ENCODE peak calls at places on chromosomes 13 and 19, in seven cellular contexts. L is WTC11; I is HFFc6; Q is NCI-H2081; K is PC-3; N is NCI-H345; A is stimulated activated CD8-positive, alpha-beta memory T cell treated with anti-CD3 and anti-CD28 coated beads, Interleukin-7, amount 100 ng/mL, for 1 hour. M is an unnamed sample.

GRCh38 chr19:29724102-29724641 is 9.1 kb upstream of the C19orf12 start:
- DNase-seq in I (no peak), K (no peak), A (no peak), N (peak), L (peak), Q (no peak), M (no peak)

GRCh38 chr13:40102854-40103253 is 447.4 kb downstream of the COG6 start:
- DNase-seq in Q (no peak), A (no peak), L (no peak), K (peak), I (no peak), N (no peak), M (no peak)

GRCh38 chr19:44807652-44808462 is 1.0 kb upstream of the BCAM start:
- DNase-seq in I (no peak), L (peak), K (peak), Q (no peak), A (no peak), N (no peak), M (peak)

GRCh38 chr19:17866312-17867012 is 5.3 kb upstream of the SLC5A5 start:
- DNase-seq in A (no peak), I (no peak), N (no peak), K (no peak), L (no peak), Q (no peak), M (no peak)

GRCh38 chr13:18949489-18949761 is 232.2 kb downstream of the TUBA3C start:
- DNase-seq in I (no peak), L (no peak), N (no peak), A (no peak), K (no peak), Q (no peak), M (no peak)

GRCh38 chr19:49657493-49658138 is 8.0 kb downstream of the IRF3 start:
- DNase-seq in I (no peak), A (no peak), Q (no peak), L (no peak), N (no peak), K (no peak), M (no peak)

GRCh38 chr13:28718186-28718537 is 608 bp downstream of the SLC46A3 start:
- DNase-seq in K (no peak), N (no peak), I (no peak), A (no peak), Q (no peak), L (no peak), M (peak)

GRCh38 chr13:26266311-26266710 is 12.4 kb downstream of the CDK8 start:
- DNase-seq in N (no peak), K (no peak), L (no peak), A (no peak), Q (no peak), I (no peak), M (no peak)

GRCh38 chr13:93413972-93414717 is 187.5 kb downstream of the GPC6 start:
- DNase-seq in K (no peak), Q (no peak), L (no peak), A (no peak), N (no peak), I (no peak), M (no peak)

GRCh38 chr13:106234656-106235055 is 300.8 kb downstream of the EFNB2 start:
- DNase-seq in K (no peak), I (no peak), L (no peak), N (no peak), Q (no peak), A (no peak), M (no peak)

GRCh38 chr13:73556902-73557301 is 498.1 kb downstream of the KLF5 start:
- DNase-seq in A (no peak), K (peak), L (no peak), I (no peak), N (no peak), Q (no peak), M (no peak)

GRCh38 chr19:51272183-51272817 is 21.4 kb downstream of the SIGLECL1 start:
- DNase-seq in L (no peak), Q (no peak), A (no peak), N (no peak), K (peak), I (no peak), M (no peak)

GRCh38 chr13:99522288-99522687 is 21.0 kb downstream of the TM9SF2 start:
- DNase-seq in L (no peak), I (no peak), Q (no peak), A (no peak), K (no peak), N (no peak), M (no peak)

GRCh38 chr19:29675120-29675649 is 9.9 kb downstream of the PLEKHF1 start:
- DNase-seq in N (no peak), K (no peak), Q (no peak), L (no peak), I (no peak), A (no peak), M (no peak)

GRCh38 chr13:110150384-110151091 is 156.4 kb downstream of the COL4A1 start:
- DNase-seq in A (no peak), N (peak), L (no peak), I (peak), K (peak), Q (no peak), M (no peak)

GRCh38 chr13:26249551-26249950 is 4.4 kb upstream of the CDK8 start:
- DNase-seq in A (no peak), Q (no peak), K (no peak), N (no peak), I (no peak), L (no peak), M (no peak)

GRCh38 chr19:7293795-7294570 is at the start of gene INSR:
- DNase-seq in Q (peak), I (peak), A (peak), N (peak), K (peak), L (peak), M (peak)

GRCh38 chr19:50266896-50267295 is 62.3 kb downstream of the KCNC3 start:
- DNase-seq in Q (no peak), N (no peak), K (peak), A (no peak), I (no peak), L (peak), M (no peak)

GRCh38 chr19:52941941-52942370 is 18.7 kb upstream of the ZNF888 start:
- DNase-seq in Q (no peak), K (peak), N (peak), L (peak), A (no peak), I (peak), M (no peak)

GRCh38 chr13:114108141-114108761 is 24.2 kb downstream of the RASA3 start:
- DNase-seq in N (no peak), K (no peak), L (peak), Q (no peak), I (no peak), A (no peak), M (no peak)

GRCh38 chr19:53055117-53055516 is 10.6 kb downstream of the ERVV-2 start:
- DNase-seq in A (no peak), N (no peak), I (peak), L (no peak), Q (no peak), K (peak), M (no peak)

GRCh38 chr19:1264801-1265610 is 4.1 kb upstream of the CIRBP start:
- DNase-seq in I (peak), N (no peak), A (no peak), Q (no peak), L (peak), K (peak), M (peak)

GRCh38 chr13:40052954-40053353 is 397.5 kb downstream of the COG6 start:
- DNase-seq in L (no peak), N (no peak), I (no peak), A (no peak), Q (no peak), K (no peak), M (no peak)

GRCh38 chr13:51585234-51585672 is 991 bp downstream of the WDFY2 start:
- DNase-seq in A (no peak), K (no peak), I (no peak), L (no peak), N (no peak), Q (no peak), M (no peak)

M was measured in hepatic stellate cell.